ENCODE peak calls at places on chromosomes 1 and 21, in five cellular contexts. One of them, this sample, is unnamed.

GRCh38 chr21:22154579-22155274 is 1156.5 kb downstream of the NCAM2 start:
- DNase-seq in K562: no peak
- DNase-seq in SK-N-SH: no peak
- DNase-seq in GM12891: no peak
- DNase-seq in HepG2: no peak
- DNase-seq in this sample: no peak

GRCh38 chr1:212700597-212700891 is 904 bp upstream of the BATF3 start:
- DNase-seq in SK-N-SH: peak
- DNase-seq in GM12891: no peak
- DNase-seq in K562: no peak
- DNase-seq in HepG2: no peak
- DNase-seq in this sample: no peak

GRCh38 chr1:113677250-113678158 is 81.8 kb downstream of the PHTF1 start:
- DNase-seq in GM12891: peak
- DNase-seq in SK-N-SH: peak
- DNase-seq in HepG2: peak
- DNase-seq in K562: peak
- DNase-seq in this sample: peak

GRCh38 chr1:85576642-85577420 is 3.7 kb upstream of the CCN1 start:
- DNase-seq in HepG2: peak
- DNase-seq in K562: peak
- DNase-seq in SK-N-SH: peak
- DNase-seq in GM12891: peak
- DNase-seq in this sample: peak

GRCh38 chr1:44602675-44603610 is 71.3 kb downstream of the TMEM53 start:
- DNase-seq in SK-N-SH: peak
- DNase-seq in HepG2: no peak
- DNase-seq in GM12891: no peak
- DNase-seq in K562: no peak
- DNase-seq in this sample: no peak

GRCh38 chr1:212677136-212677535 is 22.5 kb downstream of the BATF3 start:
- DNase-seq in K562: no peak
- DNase-seq in GM12891: no peak
- DNase-seq in HepG2: no peak
- DNase-seq in SK-N-SH: no peak
- DNase-seq in this sample: no peak

GRCh38 chr1:94863297-94863911 is 43.2 kb downstream of the SLC44A3 start:
- DNase-seq in GM12891: no peak
- DNase-seq in SK-N-SH: no peak
- DNase-seq in K562: no peak
- DNase-seq in HepG2: no peak
- DNase-seq in this sample: no peak

GRCh38 chr21:41059871-41060270 is 108.1 kb upstream of the BACE2 start:
- DNase-seq in SK-N-SH: no peak
- DNase-seq in GM12891: no peak
- DNase-seq in HepG2: no peak
- DNase-seq in K562: no peak
- DNase-seq in this sample: no peak

GRCh38 chr1:36115931-36116330 is 9.1 kb downstream of the COL8A2 start:
- DNase-seq in SK-N-SH: peak
- DNase-seq in HepG2: no peak
- DNase-seq in GM12891: no peak
- DNase-seq in K562: no peak
- DNase-seq in this sample: no peak

GRCh38 chr1:218459450-218459849 is 114.3 kb downstream of the TGFB2 start:
- DNase-seq in HepG2: no peak
- DNase-seq in GM12891: no peak
- DNase-seq in SK-N-SH: no peak
- DNase-seq in K562: no peak
- DNase-seq in this sample: no peak

GRCh38 chr1:99968214-99968613 is 1.6 kb upstream of the SLC35A3 start:
- DNase-seq in SK-N-SH: no peak
- DNase-seq in K562: no peak
- DNase-seq in HepG2: no peak
- DNase-seq in GM12891: no peak
- DNase-seq in this sample: no peak

GRCh38 chr1:99970713-99971255 is 988 bp downstream of the SLC35A3 start:
- DNase-seq in HepG2: no peak
- DNase-seq in GM12891: no peak
- DNase-seq in SK-N-SH: no peak
- DNase-seq in K562: no peak
- DNase-seq in this sample: no peak

GRCh38 chr1:99969260-99969728 is 502 bp upstream of the SLC35A3 start:
- DNase-seq in K562: peak
- DNase-seq in HepG2: no peak
- DNase-seq in SK-N-SH: no peak
- DNase-seq in GM12891: peak
- DNase-seq in this sample: no peak

GRCh38 chr1:99965646-99966375 is 4.0 kb upstream of the SLC35A3 start:
- DNase-seq in HepG2: no peak
- DNase-seq in GM12891: no peak
- DNase-seq in K562: no peak
- DNase-seq in SK-N-SH: peak
- DNase-seq in this sample: no peak

GRCh38 chr1:99969729-99970591 is at the start of gene SLC35A3:
- DNase-seq in SK-N-SH: peak
- DNase-seq in HepG2: peak
- DNase-seq in GM12891: peak
- DNase-seq in K562: peak
- DNase-seq in this sample: peak
- TF ChIP-seq TAF1 in SK-N-SH: peak
- TF ChIP-seq TAF1 in HepG2: peak
- TF ChIP-seq TAF1 in GM12891: peak
- TF ChIP-seq TAF1 in K562: peak
- TF ChIP-seq TAF1 in this sample: peak

DNA sequence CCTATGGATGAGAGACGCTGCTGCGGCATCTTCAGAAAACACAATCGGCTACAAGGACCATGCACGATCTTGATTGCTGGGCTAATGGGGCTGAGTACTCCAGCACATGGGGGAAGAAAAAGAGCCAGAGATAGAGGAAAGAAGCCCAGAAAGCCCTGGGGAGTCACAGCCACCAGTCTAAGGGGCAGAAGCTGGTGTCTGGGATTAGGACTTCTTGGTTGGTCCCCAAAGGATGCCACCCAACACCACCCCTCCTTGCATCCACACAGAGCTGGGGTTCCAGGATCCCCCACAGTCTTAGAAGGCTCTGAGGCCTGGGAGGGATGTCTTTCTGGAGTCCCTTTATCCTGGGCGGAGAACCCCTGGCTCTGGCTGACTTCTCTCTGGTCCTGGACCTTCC is 98.4 kb upstream of the TARDBP start:
- DNase-seq in HepG2: no peak
- DNase-seq in K562: no peak
- DNase-seq in SK-N-SH: no peak
- DNase-seq in GM12891: no peak
- DNase-seq in this sample: no peak
- TF ChIP-seq TAF1 in HepG2: no peak
- TF ChIP-seq TAF1 in K562: no peak
- TF ChIP-seq TAF1 in SK-N-SH: no peak
- TF ChIP-seq TAF1 in GM12891: no peak
- TF ChIP-seq TAF1 in this sample: no peak

DNA sequence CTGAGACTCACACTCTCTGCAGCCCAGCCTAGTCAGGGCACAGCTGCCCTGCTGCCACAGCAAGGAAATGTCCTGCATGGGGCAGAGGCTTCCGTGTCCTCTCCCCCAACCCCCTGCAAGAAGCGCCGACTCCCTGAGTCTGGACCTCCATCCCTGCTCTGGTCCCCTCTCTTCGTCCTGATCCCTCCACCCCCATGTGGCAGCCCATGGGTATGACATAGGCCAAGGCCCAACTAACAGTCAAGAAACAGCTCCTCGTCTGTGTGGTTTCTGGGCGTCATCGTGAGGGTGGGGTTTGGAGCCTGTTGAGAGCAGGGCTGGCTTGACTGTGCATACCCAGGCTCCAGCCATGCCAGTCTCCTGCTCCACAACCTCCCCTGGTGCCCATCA is 19.5 kb downstream of the FAAH start:
- DNase-seq in GM12891: peak
- DNase-seq in SK-N-SH: peak
- DNase-seq in HepG2: peak
- DNase-seq in K562: peak
- DNase-seq in this sample: peak
- TF ChIP-seq TAF1 in GM12891: no peak
- TF ChIP-seq TAF1 in SK-N-SH: no peak
- TF ChIP-seq TAF1 in HepG2: no peak
- TF ChIP-seq TAF1 in K562: no peak
- TF ChIP-seq TAF1 in this sample: no peak

GRCh38 chr1:38454236-38454635 is 405.3 kb downstream of the RRAGC start:
- DNase-seq in HepG2: no peak
- DNase-seq in K562: peak
- DNase-seq in GM12891: no peak
- DNase-seq in SK-N-SH: no peak
- DNase-seq in this sample: no peak
- TF ChIP-seq TAF1 in HepG2: no peak
- TF ChIP-seq TAF1 in K562: no peak
- TF ChIP-seq TAF1 in GM12891: no peak
- TF ChIP-seq TAF1 in SK-N-SH: no peak
- TF ChIP-seq TAF1 in this sample: no peak

DNA sequence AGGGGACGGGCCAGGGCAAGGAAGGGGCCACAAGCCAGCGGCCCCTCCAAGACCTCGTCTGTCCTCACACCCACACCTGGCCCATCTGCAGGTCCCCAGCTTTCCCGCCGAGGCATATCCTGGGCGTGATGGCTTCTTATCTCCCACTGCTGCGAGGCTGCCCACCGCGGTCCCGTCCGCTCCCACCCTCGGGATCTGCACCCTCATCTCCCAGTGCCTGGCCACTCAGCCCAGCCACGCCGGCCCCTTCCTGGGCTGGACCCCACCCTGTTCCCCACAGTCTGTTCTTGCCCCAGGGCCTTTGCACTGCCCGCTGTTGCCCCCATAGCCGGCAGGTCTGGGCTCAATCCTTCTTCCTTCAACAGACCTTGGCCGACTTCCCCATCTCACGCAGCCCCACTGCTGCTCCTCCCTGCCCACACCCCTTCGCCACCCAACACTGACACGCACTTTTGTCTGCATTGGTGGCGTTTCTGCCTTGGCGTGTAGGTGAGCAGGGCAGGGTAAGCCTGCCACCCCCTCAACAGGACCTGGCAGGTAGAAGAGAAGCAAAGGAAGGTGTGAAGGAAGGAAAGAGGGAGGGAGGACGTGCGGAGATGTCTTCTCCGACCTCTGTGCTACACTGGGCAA is 4.4 kb upstream of the TTC34 start:
- DNase-seq in K562: no peak
- DNase-seq in HepG2: no peak
- DNase-seq in SK-N-SH: no peak
- DNase-seq in GM12891: no peak
- DNase-seq in this sample: no peak
- TF ChIP-seq TAF1 in K562: no peak
- TF ChIP-seq TAF1 in HepG2: no peak
- TF ChIP-seq TAF1 in SK-N-SH: no peak
- TF ChIP-seq TAF1 in GM12891: no peak
- TF ChIP-seq TAF1 in this sample: no peak

This sample was measured in GM12892.